ENCODE peak calls at places on chromosomes 4 and X, in ten cellular contexts. One of them, this sample, is unnamed.
A peak's percentile ranks its signal among the peaks of the same experiment; 100 is the strongest.

GRCh38 chr4:38539501-38539900 is 124.5 kb upstream of the KLF3 start:
- DNase-seq in CD8-positive, alpha-beta T cell: no peak
- DNase-seq in fibroblast of lung: no peak
- DNase-seq in tibial nerve: no peak
- DNase-seq in GM06990: no peak
- DNase-seq in epithelial cell of proximal tubule: no peak
- DNase-seq in hepatocyte: no peak
- DNase-seq in heart right ventricle: no peak
- DNase-seq in tibial artery: no peak
- DNase-seq in PC-9: no peak
- DNase-seq in this sample: no peak

GRCh38 chr4:25965629-25966028 is 51.6 kb downstream of the SMIM20 start:
- DNase-seq in GM06990: no peak
- DNase-seq in epithelial cell of proximal tubule: no peak
- DNase-seq in tibial nerve: no peak
- DNase-seq in hepatocyte: no peak
- DNase-seq in PC-9: no peak
- DNase-seq in heart right ventricle: no peak
- DNase-seq in CD8-positive, alpha-beta T cell: no peak
- DNase-seq in tibial artery: peak; percentile 29
- DNase-seq in fibroblast of lung: no peak
- DNase-seq in this sample: no peak

GRCh38 chr4:20256381-20256881 is 4.7 kb downstream of the SLIT2 start:
- DNase-seq in tibial nerve: no peak
- DNase-seq in fibroblast of lung: peak; percentile 24
- DNase-seq in GM06990: no peak
- DNase-seq in heart right ventricle: no peak
- DNase-seq in PC-9: no peak
- DNase-seq in hepatocyte: no peak
- DNase-seq in tibial artery: no peak
- DNase-seq in epithelial cell of proximal tubule: no peak
- DNase-seq in CD8-positive, alpha-beta T cell: no peak
- DNase-seq in this sample: no peak

GRCh38 chr4:98908703-98909262 is 20.1 kb downstream of the EIF4E start:
- DNase-seq in CD8-positive, alpha-beta T cell: no peak
- DNase-seq in PC-9: no peak
- DNase-seq in GM06990: no peak
- DNase-seq in fibroblast of lung: no peak
- DNase-seq in hepatocyte: no peak
- DNase-seq in epithelial cell of proximal tubule: no peak
- DNase-seq in tibial artery: no peak
- DNase-seq in heart right ventricle: no peak
- DNase-seq in tibial nerve: no peak
- DNase-seq in this sample: no peak

GRCh38 chr4:8269535-8270417 is at the start of gene HTRA3:
- DNase-seq in tibial nerve: no peak
- DNase-seq in heart right ventricle: peak; percentile 79
- DNase-seq in epithelial cell of proximal tubule: no peak
- DNase-seq in hepatocyte: peak; percentile 68
- DNase-seq in fibroblast of lung: peak; percentile 48
- DNase-seq in CD8-positive, alpha-beta T cell: no peak
- DNase-seq in PC-9: peak; percentile 53
- DNase-seq in GM06990: no peak
- DNase-seq in tibial artery: no peak
- DNase-seq in this sample: no peak

GRCh38 chrX:109826954-109827708 is 94.1 kb upstream of the ACSL4 start:
- DNase-seq in heart right ventricle: no peak
- DNase-seq in fibroblast of lung: peak; percentile 58
- DNase-seq in hepatocyte: peak; percentile 31
- DNase-seq in epithelial cell of proximal tubule: peak; percentile 77
- DNase-seq in tibial artery: no peak
- DNase-seq in GM06990: no peak
- DNase-seq in CD8-positive, alpha-beta T cell: no peak
- DNase-seq in PC-9: peak; percentile 46
- DNase-seq in tibial nerve: no peak
- DNase-seq in this sample: no peak

GRCh38 chrX:5876984-5877655 is 351.5 kb downstream of the NLGN4X start:
- DNase-seq in tibial artery: no peak
- DNase-seq in PC-9: no peak
- DNase-seq in CD8-positive, alpha-beta T cell: no peak
- DNase-seq in epithelial cell of proximal tubule: no peak
- DNase-seq in fibroblast of lung: no peak
- DNase-seq in tibial nerve: no peak
- DNase-seq in hepatocyte: peak; percentile 68
- DNase-seq in heart right ventricle: no peak
- DNase-seq in GM06990: no peak
- DNase-seq in this sample: no peak

GRCh38 chrX:20594985-20595384 is 328.3 kb upstream of the RPS6KA3 start:
- DNase-seq in hepatocyte: no peak
- DNase-seq in GM06990: no peak
- DNase-seq in epithelial cell of proximal tubule: no peak
- DNase-seq in CD8-positive, alpha-beta T cell: no peak
- DNase-seq in fibroblast of lung: peak; percentile 0
- DNase-seq in tibial artery: no peak
- DNase-seq in heart right ventricle: no peak
- DNase-seq in PC-9: no peak
- DNase-seq in tibial nerve: no peak
- DNase-seq in this sample: no peak

GRCh38 chrX:144275403-144275802 is 391.5 kb downstream of the UBE2NL start:
- DNase-seq in tibial artery: no peak
- DNase-seq in fibroblast of lung: no peak
- DNase-seq in GM06990: no peak
- DNase-seq in hepatocyte: peak; percentile 6
- DNase-seq in heart right ventricle: no peak
- DNase-seq in PC-9: no peak
- DNase-seq in tibial nerve: no peak
- DNase-seq in CD8-positive, alpha-beta T cell: no peak
- DNase-seq in epithelial cell of proximal tubule: peak; percentile 46
- DNase-seq in this sample: no peak

GRCh38 chrX:110741213-110741796 is 54.3 kb downstream of the CHRDL1 start:
- DNase-seq in PC-9: peak; percentile 11
- DNase-seq in CD8-positive, alpha-beta T cell: no peak
- DNase-seq in tibial nerve: no peak
- DNase-seq in tibial artery: no peak
- DNase-seq in heart right ventricle: no peak
- DNase-seq in hepatocyte: peak; percentile 8
- DNase-seq in fibroblast of lung: peak; percentile 62
- DNase-seq in epithelial cell of proximal tubule: peak; percentile 67
- DNase-seq in GM06990: no peak
- DNase-seq in this sample: no peak

GRCh38 chr4:160810415-160810814 is 1353.4 kb downstream of the FSTL5 start:
- DNase-seq in PC-9: no peak
- DNase-seq in tibial artery: no peak
- DNase-seq in CD8-positive, alpha-beta T cell: no peak
- DNase-seq in epithelial cell of proximal tubule: no peak
- DNase-seq in GM06990: no peak
- DNase-seq in heart right ventricle: no peak
- DNase-seq in fibroblast of lung: no peak
- DNase-seq in tibial nerve: no peak
- DNase-seq in hepatocyte: no peak
- DNase-seq in this sample: no peak

GRCh38 chr4:102180080-102180479 is 165.2 kb downstream of the SLC39A8 start:
- DNase-seq in epithelial cell of proximal tubule: no peak
- DNase-seq in fibroblast of lung: no peak
- DNase-seq in GM06990: no peak
- DNase-seq in CD8-positive, alpha-beta T cell: no peak
- DNase-seq in tibial nerve: no peak
- DNase-seq in heart right ventricle: no peak
- DNase-seq in PC-9: no peak
- DNase-seq in hepatocyte: no peak
- DNase-seq in tibial artery: no peak
- DNase-seq in this sample: no peak

GRCh38 chr4:125085-125820 is 952 bp downstream of the ZNF718 start:
- DNase-seq in hepatocyte: peak; percentile 79
- DNase-seq in tibial nerve: no peak
- DNase-seq in fibroblast of lung: peak; percentile 20
- DNase-seq in tibial artery: peak; percentile 67
- DNase-seq in epithelial cell of proximal tubule: peak; percentile 6
- DNase-seq in GM06990: peak; percentile 69
- DNase-seq in CD8-positive, alpha-beta T cell: peak; percentile 16
- DNase-seq in heart right ventricle: peak; percentile 43
- DNase-seq in PC-9: peak; percentile 48
- DNase-seq in this sample: peak; percentile 52

GRCh38 chr4:142164767-142165500 is 528.6 kb downstream of the IL15 start:
- DNase-seq in tibial nerve: no peak
- DNase-seq in fibroblast of lung: no peak
- DNase-seq in tibial artery: no peak
- DNase-seq in CD8-positive, alpha-beta T cell: no peak
- DNase-seq in PC-9: no peak
- DNase-seq in hepatocyte: no peak
- DNase-seq in epithelial cell of proximal tubule: no peak
- DNase-seq in GM06990: no peak
- DNase-seq in heart right ventricle: no peak
- DNase-seq in this sample: no peak

GRCh38 chr4:169372791-169373190 is 102.0 kb upstream of the SH3RF1 start:
- DNase-seq in tibial nerve: no peak
- DNase-seq in PC-9: no peak
- DNase-seq in CD8-positive, alpha-beta T cell: no peak
- DNase-seq in GM06990: no peak
- DNase-seq in fibroblast of lung: no peak
- DNase-seq in tibial artery: no peak
- DNase-seq in hepatocyte: no peak
- DNase-seq in epithelial cell of proximal tubule: no peak
- DNase-seq in heart right ventricle: no peak
- DNase-seq in this sample: no peak

GRCh38 chr4:22099896-22100295 is 151.3 kb upstream of the KCNIP4 start:
- DNase-seq in tibial nerve: no peak
- DNase-seq in fibroblast of lung: peak; percentile 2
- DNase-seq in PC-9: no peak
- DNase-seq in GM06990: no peak
- DNase-seq in epithelial cell of proximal tubule: no peak
- DNase-seq in heart right ventricle: no peak
- DNase-seq in tibial artery: no peak
- DNase-seq in CD8-positive, alpha-beta T cell: no peak
- DNase-seq in hepatocyte: no peak
- DNase-seq in this sample: no peak

GRCh38 chr4:85520765-85521749 is 46.1 kb downstream of the ARHGAP24 start:
- DNase-seq in fibroblast of lung: no peak
- DNase-seq in GM06990: no peak
- DNase-seq in hepatocyte: no peak
- DNase-seq in tibial artery: no peak
- DNase-seq in PC-9: no peak
- DNase-seq in tibial nerve: no peak
- DNase-seq in CD8-positive, alpha-beta T cell: no peak
- DNase-seq in heart right ventricle: peak; percentile 40
- DNase-seq in epithelial cell of proximal tubule: no peak
- DNase-seq in this sample: no peak

GRCh38 chr4:85522277-85522676 is 47.3 kb downstream of the ARHGAP24 start:
- DNase-seq in hepatocyte: no peak
- DNase-seq in PC-9: no peak
- DNase-seq in GM06990: no peak
- DNase-seq in heart right ventricle: no peak
- DNase-seq in fibroblast of lung: no peak
- DNase-seq in tibial artery: no peak
- DNase-seq in tibial nerve: no peak
- DNase-seq in epithelial cell of proximal tubule: no peak
- DNase-seq in CD8-positive, alpha-beta T cell: no peak
- DNase-seq in this sample: no peak

GRCh38 chr4:85527815-85528214 is 52.9 kb downstream of the ARHGAP24 start:
- DNase-seq in fibroblast of lung: no peak
- DNase-seq in GM06990: no peak
- DNase-seq in epithelial cell of proximal tubule: no peak
- DNase-seq in CD8-positive, alpha-beta T cell: no peak
- DNase-seq in tibial artery: no peak
- DNase-seq in PC-9: no peak
- DNase-seq in tibial nerve: no peak
- DNase-seq in hepatocyte: no peak
- DNase-seq in heart right ventricle: no peak
- DNase-seq in this sample: no peak

GRCh38 chr4:85522836-85523235 is 47.9 kb downstream of the ARHGAP24 start:
- DNase-seq in epithelial cell of proximal tubule: no peak
- DNase-seq in fibroblast of lung: no peak
- DNase-seq in heart right ventricle: no peak
- DNase-seq in GM06990: no peak
- DNase-seq in hepatocyte: no peak
- DNase-seq in tibial artery: no peak
- DNase-seq in CD8-positive, alpha-beta T cell: no peak
- DNase-seq in PC-9: no peak
- DNase-seq in tibial nerve: no peak
- DNase-seq in this sample: no peak
- H3K4me3 ChIP-seq in epithelial cell of proximal tubule: no peak overlapping the region
- H3K4me3 ChIP-seq in fibroblast of lung: no peak overlapping the region
- H3K4me3 ChIP-seq in heart right ventricle: no peak overlapping the region
- H3K4me3 ChIP-seq in GM06990: no peak overlapping the region
- H3K4me3 ChIP-seq in hepatocyte: no peak overlapping the region
- H3K4me3 ChIP-seq in tibial artery: no peak overlapping the region
- H3K4me3 ChIP-seq in CD8-positive, alpha-beta T cell: no peak overlapping the region
- H3K4me3 ChIP-seq in PC-9: no peak overlapping the region
- H3K4me3 ChIP-seq in tibial nerve: no peak overlapping the region
- H3K4me3 ChIP-seq in this sample: no peak overlapping the region

GRCh38 chr4:3514806-3515421 is 17.3 kb downstream of the LRPAP1 start:
- DNase-seq in heart right ventricle: no peak
- DNase-seq in tibial artery: no peak
- DNase-seq in PC-9: no peak
- DNase-seq in tibial nerve: no peak
- DNase-seq in hepatocyte: no peak
- DNase-seq in fibroblast of lung: no peak
- DNase-seq in GM06990: no peak
- DNase-seq in CD8-positive, alpha-beta T cell: no peak
- DNase-seq in epithelial cell of proximal tubule: no peak
- DNase-seq in this sample: peak; percentile 79
- TF ChIP-seq CTCF in heart right ventricle: peak; percentile 16
- TF ChIP-seq CTCF in tibial artery: no peak
- TF ChIP-seq CTCF in PC-9: no peak
- TF ChIP-seq CTCF in tibial nerve: no peak
- TF ChIP-seq CTCF in hepatocyte: peak; percentile 15
- TF ChIP-seq CTCF in fibroblast of lung: peak; percentile 19
- TF ChIP-seq CTCF in GM06990: no peak
- TF ChIP-seq CTCF in CD8-positive, alpha-beta T cell: no peak
- TF ChIP-seq CTCF in epithelial cell of proximal tubule: no peak
- TF ChIP-seq CTCF in this sample: no peak

DNA sequence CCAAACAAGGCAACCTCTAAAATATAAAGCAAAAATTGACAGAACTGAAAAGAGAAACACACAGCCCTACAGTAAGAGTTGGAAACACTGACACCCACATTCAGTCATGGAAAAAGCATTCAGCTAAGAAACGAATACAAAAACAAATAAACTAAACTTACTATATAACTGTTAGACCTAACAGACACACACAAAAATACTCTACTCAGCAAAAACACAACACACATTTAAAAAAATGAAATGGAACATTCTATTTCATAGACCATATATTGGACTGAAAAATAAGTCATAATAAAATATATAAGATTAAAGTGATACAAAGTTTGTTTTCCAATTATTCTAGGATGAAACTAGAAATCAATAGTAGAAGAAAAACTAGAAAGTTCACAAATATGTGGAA is 488.8 kb upstream of the POU3F4 start:
- DNase-seq in GM06990: no peak
- DNase-seq in heart right ventricle: no peak
- DNase-seq in fibroblast of lung: no peak
- DNase-seq in PC-9: no peak
- DNase-seq in hepatocyte: no peak
- DNase-seq in epithelial cell of proximal tubule: no peak
- DNase-seq in CD8-positive, alpha-beta T cell: no peak
- DNase-seq in tibial artery: no peak
- DNase-seq in tibial nerve: no peak
- DNase-seq in this sample: no peak
- H3K4me3 ChIP-seq in GM06990: no peak overlapping the region
- H3K4me3 ChIP-seq in heart right ventricle: no peak overlapping the region
- H3K4me3 ChIP-seq in fibroblast of lung: no peak overlapping the region
- H3K4me3 ChIP-seq in PC-9: no peak overlapping the region
- H3K4me3 ChIP-seq in hepatocyte: no peak overlapping the region
- H3K4me3 ChIP-seq in epithelial cell of proximal tubule: no peak overlapping the region
- H3K4me3 ChIP-seq in CD8-positive, alpha-beta T cell: no peak overlapping the region
- H3K4me3 ChIP-seq in tibial artery: no peak overlapping the region
- H3K4me3 ChIP-seq in tibial nerve: no peak overlapping the region
- H3K4me3 ChIP-seq in this sample: no peak overlapping the region

GRCh38 chrX:26952213-26952612 is 510.9 kb downstream of the PPP4R3C start:
- DNase-seq in tibial nerve: no peak
- DNase-seq in tibial artery: no peak
- DNase-seq in GM06990: no peak
- DNase-seq in epithelial cell of proximal tubule: no peak
- DNase-seq in hepatocyte: no peak
- DNase-seq in fibroblast of lung: peak; percentile 1
- DNase-seq in CD8-positive, alpha-beta T cell: no peak
- DNase-seq in heart right ventricle: no peak
- DNase-seq in PC-9: no peak
- DNase-seq in this sample: no peak
- TF ChIP-seq CTCF in tibial nerve: no peak
- TF ChIP-seq CTCF in tibial artery: no peak
- TF ChIP-seq CTCF in GM06990: no peak
- TF ChIP-seq CTCF in epithelial cell of proximal tubule: no peak
- TF ChIP-seq CTCF in hepatocyte: no peak
- TF ChIP-seq CTCF in fibroblast of lung: no peak
- TF ChIP-seq CTCF in CD8-positive, alpha-beta T cell: no peak
- TF ChIP-seq CTCF in heart right ventricle: no peak
- TF ChIP-seq CTCF in PC-9: no peak
- TF ChIP-seq CTCF in this sample: no peak

This sample was measured in left lung.